ENCODE peak calls at places on chromosomes 13 and 19, in nine cellular contexts. U is NCI-H460; I is lower leg skin; C is NCI-H748 treated with DMSO at 0.1 percent for 48 hours; F is stimulated activated CD4-positive, alpha-beta T cell treated with anti-CD3 and anti-CD28 coated beads, Interleukin-1b, Interleukin-23, amount 100 ng/mL, for 24 hours; P is thoracic aorta; B is foreskin keratinocyte; N is cardiac muscle cell; E is frontal cortex. A is an unnamed sample.

GRCh38 chr19:35436477-35437141 is 11.4 kb upstream of the FFAR2 start:
- DNase-seq in U (no peak), I (no peak), C (no peak), F (peak; percentile 12), P (no peak), B (peak; percentile 68), N (peak; percentile 90), E (no peak), A (no peak)

GRCh38 chr13:38819053-38819452 is 132.2 kb downstream of the FREM2 start:
- DNase-seq in U (no peak), I (no peak), C (peak; percentile 76), F (no peak), P (no peak), B (peak; percentile 24), N (peak; percentile 36), E (no peak), A (no peak)

GRCh38 chr13:108924154-108924940 is 294.9 kb downstream of the MYO16 start:
- DNase-seq in U (no peak), I (no peak), C (no peak), F (no peak), P (no peak), B (peak; percentile 36), N (no peak), E (no peak), A (no peak)

GRCh38 chr19:27745978-27746542 is 1466.9 kb downstream of the UQCRFS1 start:
- DNase-seq in U (no peak), I (peak; percentile 17), C (no peak), F (no peak), P (no peak), B (no peak), N (no peak), E (no peak), A (no peak)

GRCh38 chr19:11130824-11131455 is 24.6 kb downstream of the SPC24 start:
- DNase-seq in U (peak; percentile 70), I (peak; percentile 96), C (peak; percentile 24), F (peak; percentile 61), P (peak; percentile 33), B (no peak), N (peak; percentile 80), E (no peak), A (peak; percentile 80)

GRCh38 chr13:67735651-67736050 is 505.5 kb upstream of the PCDH9 start:
- DNase-seq in U (no peak), I (no peak), C (no peak), F (no peak), P (no peak), B (no peak), N (no peak), E (no peak), A (no peak)

GRCh38 chr13:73751290-73751689 is 382.9 kb downstream of the KLF12 start:
- DNase-seq in U (no peak), I (no peak), C (no peak), F (no peak), P (no peak), B (peak; percentile 4), N (no peak), E (no peak), A (no peak)

GRCh38 chr19:12985049-12985776 is 10.1 kb upstream of the NFIX start:
- DNase-seq in U (peak; percentile 14), I (peak; percentile 95), C (no peak), F (no peak), P (no peak), B (no peak), N (no peak), E (peak; percentile 75), A (no peak)

GRCh38 chr13:19910336-19911072 is 47.1 kb upstream of the ZMYM5 start:
- DNase-seq in U (no peak), I (no peak), C (no peak), F (no peak), P (no peak), B (peak; percentile 93), N (peak; percentile 5), E (no peak), A (no peak)

GRCh38 chr19:50427997-50428425 is 4.7 kb upstream of the MYBPC2 start:
- DNase-seq in U (no peak), I (peak; percentile 97), C (no peak), F (no peak), P (no peak), B (peak; percentile 13), N (peak; percentile 93), E (peak; percentile 49), A (no peak)

GRCh38 chr19:12521996-12522395 is 29.3 kb downstream of the ZNF564 start:
- DNase-seq in U (peak; percentile 2), I (no peak), C (peak; percentile 31), F (no peak), P (no peak), B (no peak), N (no peak), E (no peak), A (peak; percentile 46)

GRCh38 chr13:30006246-30006645 is 155.8 kb upstream of the UBL3 start:
- DNase-seq in U (no peak), I (no peak), C (no peak), F (no peak), P (no peak), B (no peak), N (no peak), E (no peak), A (no peak)

GRCh38 chr13:24228852-24229458 is 68.4 kb downstream of the SPATA13 start:
- DNase-seq in U (peak; percentile 39), I (no peak), C (peak; percentile 79), F (no peak), P (no peak), B (peak; percentile 50), N (peak; percentile 84), E (no peak), A (peak; percentile 79)

GRCh38 chr19:33740811-33741396 is 55.8 kb upstream of the KCTD15 start:
- DNase-seq in U (peak; percentile 36), I (no peak), C (no peak), F (no peak), P (no peak), B (peak; percentile 9), N (peak; percentile 58), E (no peak), A (peak; percentile 15)

GRCh38 chr19:11597202-11598102 is at the start of gene ZNF627:
- DNase-seq in U (peak; percentile 94), I (peak; percentile 100), C (peak; percentile 89), F (peak; percentile 99), P (peak; percentile 99), B (peak; percentile 93), N (peak; percentile 99), E (peak; percentile 97), A (peak; percentile 98)

GRCh38 chr13:50357136-50357535 is 341.9 kb downstream of the KCNRG start:
- DNase-seq in U (no peak), I (no peak), C (no peak), F (no peak), P (no peak), B (no peak), N (no peak), E (no peak), A (no peak)

GRCh38 chr13:114230117-114230516 is 4.6 kb upstream of the CDC16 start:
- DNase-seq in U (no peak), I (no peak), C (no peak), F (no peak), P (no peak), B (no peak), N (peak; percentile 53), E (no peak), A (no peak)

GRCh38 chr19:38199340-38199739 is 24.7 kb downstream of the DPF1 start:
- DNase-seq in U (no peak), I (no peak), C (no peak), F (no peak), P (no peak), B (no peak), N (no peak), E (no peak), A (no peak)

GRCh38 chr13:74555291-74556001 is 421.2 kb upstream of the KLF12 start:
- DNase-seq in U (no peak), I (no peak), C (no peak), F (no peak), P (no peak), B (no peak), N (no peak), E (no peak), A (peak; percentile 39)

GRCh38 chr19:4144666-4145261 is 8.7 kb upstream of the CREB3L3 start:
- DNase-seq in U (no peak), I (no peak), C (no peak), F (no peak), P (no peak), B (peak; percentile 20), N (peak; percentile 78), E (no peak), A (no peak)

GRCh38 chr13:42048625-42049453 is at the start of gene DGKH:
- DNase-seq in U (peak; percentile 36), I (peak; percentile 96), C (peak; percentile 64), F (peak; percentile 64), P (peak; percentile 50), B (peak; percentile 67), N (peak; percentile 85), E (peak; percentile 88), A (peak; percentile 77)

GRCh38 chr13:37392389-37392788 is 206.2 kb downstream of the POSTN start:
- DNase-seq in U (no peak), I (no peak), C (no peak), F (no peak), P (no peak), B (no peak), N (no peak), E (no peak), A (no peak)

GRCh38 chr19:3698386-3698950 is 1.8 kb downstream of the PIP5K1C start:
- DNase-seq in U (no peak), I (peak; percentile 82), C (no peak), F (no peak), P (no peak), B (no peak), N (no peak), E (no peak), A (no peak)

GRCh38 chr19:17405250-17406038 is at the start of gene BST2:
- DNase-seq in U (no peak), I (no peak), C (no peak), F (peak; percentile 36), P (peak; percentile 20), B (peak; percentile 58), N (peak; percentile 79), E (peak; percentile 63), A (peak; percentile 55)

GRCh38 chr19:13149628-13150186 is 468 bp downstream of the STX10 start:
- DNase-seq in U (no peak), I (peak; percentile 93), C (no peak), F (no peak), P (no peak), B (no peak), N (peak; percentile 63), E (no peak), A (peak; percentile 67)

GRCh38 chr19:34145741-34146202 is 26.5 kb upstream of the LSM14A start:
- DNase-seq in U (peak; percentile 26), I (no peak), C (peak; percentile 65), F (peak; percentile 28), P (no peak), B (peak; percentile 17), N (peak; percentile 70), E (no peak), A (peak; percentile 78)

GRCh38 chr19:33282036-33282686 is 20.2 kb downstream of the CEBPA start:
- DNase-seq in U (no peak), I (no peak), C (no peak), F (no peak), P (no peak), B (no peak), N (no peak), E (no peak), A (no peak)

GRCh38 chr19:519449-519865 is 12.1 kb upstream of the CDC34 start:
- DNase-seq in U (no peak), I (no peak), C (no peak), F (no peak), P (no peak), B (no peak), N (no peak), E (no peak), A (no peak)

GRCh38 chr13:74449811-74450524 is 315.8 kb upstream of the KLF12 start:
- DNase-seq in U (no peak), I (no peak), C (no peak), F (no peak), P (no peak), B (no peak), N (no peak), E (no peak), A (no peak)

GRCh38 chr19:34677386-34678084 is at the start of gene ZNF302:
- DNase-seq in U (peak; percentile 89), I (peak; percentile 99), C (peak; percentile 95), F (peak; percentile 93), P (peak; percentile 91), B (peak; percentile 96), N (peak; percentile 99), E (peak; percentile 89), A (peak; percentile 98)

GRCh38 chr19:35090795-35091214 is 24.8 kb upstream of the FXYD3 start:
- DNase-seq in U (no peak), I (no peak), C (no peak), F (no peak), P (no peak), B (no peak), N (no peak), E (no peak), A (peak; percentile 52)